ENCODE peak calls at places on chromosomes 3 and 15, in eight cellular contexts. One of them, this sample, is unnamed. For H3K4me1, the result is how much of the 10 kb centered on the place peaks cover.

GRCh38 chr3:161349529-161350278 is 21.6 kb downstream of the SPTSSB start:
- DNase-seq in A549: peak
- DNase-seq in K562: no peak
- DNase-seq in HepG2: peak
- DNase-seq in GM23338: peak
- DNase-seq in HCT116: peak
- DNase-seq in GM12878: no peak
- DNase-seq in SK-N-SH: no peak
- DNase-seq in this sample: no peak

GRCh38 chr3:45792036-45792435 is 4.3 kb downstream of the SLC6A20 start:
- DNase-seq in A549: no peak
- DNase-seq in K562: no peak
- DNase-seq in HepG2: no peak
- DNase-seq in GM23338: no peak
- DNase-seq in HCT116: no peak
- DNase-seq in GM12878: no peak
- DNase-seq in SK-N-SH: no peak
- DNase-seq in this sample: no peak

GRCh38 chr15:86572368-86572841 is 492.7 kb downstream of the AGBL1 start:
- DNase-seq in A549: no peak
- DNase-seq in K562: no peak
- DNase-seq in HepG2: no peak
- DNase-seq in GM23338: no peak
- DNase-seq in HCT116: no peak
- DNase-seq in GM12878: no peak
- DNase-seq in SK-N-SH: peak
- DNase-seq in this sample: no peak

GRCh38 chr15:49370782-49371181 is 52.3 kb upstream of the FGF7 start:
- DNase-seq in A549: no peak
- DNase-seq in K562: peak
- DNase-seq in HepG2: no peak
- DNase-seq in GM23338: no peak
- DNase-seq in HCT116: peak
- DNase-seq in GM12878: no peak
- DNase-seq in SK-N-SH: no peak
- DNase-seq in this sample: peak

GRCh38 chr3:3200632-3201212 is 21.2 kb upstream of the CRBN start:
- DNase-seq in A549: peak
- DNase-seq in K562: peak
- DNase-seq in HepG2: peak
- DNase-seq in GM23338: peak
- DNase-seq in HCT116: peak
- DNase-seq in GM12878: peak
- DNase-seq in SK-N-SH: peak
- DNase-seq in this sample: peak

GRCh38 chr3:89256395-89256794 is 149.0 kb downstream of the EPHA3 start:
- DNase-seq in A549: no peak
- DNase-seq in K562: no peak
- DNase-seq in HepG2: no peak
- DNase-seq in GM23338: no peak
- DNase-seq in HCT116: no peak
- DNase-seq in GM12878: no peak
- DNase-seq in SK-N-SH: no peak
- DNase-seq in this sample: no peak

GRCh38 chr3:71185733-71186455 is 397.6 kb downstream of the FOXP1 start:
- DNase-seq in A549: no peak
- DNase-seq in K562: peak
- DNase-seq in HepG2: no peak
- DNase-seq in GM23338: no peak
- DNase-seq in HCT116: no peak
- DNase-seq in GM12878: no peak
- DNase-seq in SK-N-SH: no peak
- DNase-seq in this sample: no peak

GRCh38 chr3:128917291-128917690 is 37.9 kb downstream of the ACAD9 start:
- DNase-seq in A549: no peak
- DNase-seq in K562: no peak
- DNase-seq in HepG2: no peak
- DNase-seq in GM23338: no peak
- DNase-seq in HCT116: no peak
- DNase-seq in GM12878: no peak
- DNase-seq in SK-N-SH: no peak
- DNase-seq in this sample: no peak

GRCh38 chr3:72336821-72337479 is 511.3 kb downstream of the SHQ1 start:
- DNase-seq in A549: no peak
- DNase-seq in K562: peak
- DNase-seq in HepG2: no peak
- DNase-seq in GM23338: peak
- DNase-seq in HCT116: no peak
- DNase-seq in GM12878: no peak
- DNase-seq in SK-N-SH: peak
- DNase-seq in this sample: no peak

GRCh38 chr15:81196576-81197254 is at the start of gene IL16:
- DNase-seq in A549: no peak
- DNase-seq in K562: no peak
- DNase-seq in HepG2: no peak
- DNase-seq in GM23338: no peak
- DNase-seq in HCT116: no peak
- DNase-seq in GM12878: no peak
- DNase-seq in SK-N-SH: no peak
- DNase-seq in this sample: no peak

GRCh38 chr3:135694142-135694541 is 271.4 kb upstream of the PPP2R3A start:
- DNase-seq in A549: no peak
- DNase-seq in K562: no peak
- DNase-seq in HepG2: no peak
- DNase-seq in GM23338: peak
- DNase-seq in HCT116: no peak
- DNase-seq in GM12878: no peak
- DNase-seq in SK-N-SH: no peak
- DNase-seq in this sample: no peak

GRCh38 chr3:183911763-183912506 is 27.3 kb upstream of the PARL start:
- DNase-seq in A549: no peak
- DNase-seq in K562: no peak
- DNase-seq in HepG2: peak
- DNase-seq in GM23338: no peak
- DNase-seq in HCT116: no peak
- DNase-seq in GM12878: no peak
- DNase-seq in SK-N-SH: no peak
- DNase-seq in this sample: peak

GRCh38 chr15:92763459-92763858 is 107.9 kb upstream of the FAM174B start:
- DNase-seq in A549: no peak
- DNase-seq in K562: no peak
- DNase-seq in HepG2: no peak
- DNase-seq in GM23338: no peak
- DNase-seq in HCT116: no peak
- DNase-seq in GM12878: no peak
- DNase-seq in SK-N-SH: no peak
- DNase-seq in this sample: no peak

GRCh38 chr3:182385356-182385755 is 407.9 kb upstream of the ATP11B start:
- DNase-seq in A549: no peak
- DNase-seq in K562: no peak
- DNase-seq in HepG2: no peak
- DNase-seq in GM23338: peak
- DNase-seq in HCT116: no peak
- DNase-seq in GM12878: no peak
- DNase-seq in SK-N-SH: no peak
- DNase-seq in this sample: no peak

GRCh38 chr3:194512895-194513601 is 26.2 kb upstream of the ATP13A3 start:
- DNase-seq in A549: no peak
- DNase-seq in K562: no peak
- DNase-seq in HepG2: peak
- DNase-seq in GM23338: no peak
- DNase-seq in HCT116: no peak
- DNase-seq in GM12878: no peak
- DNase-seq in SK-N-SH: no peak
- DNase-seq in this sample: no peak

GRCh38 chr3:13539285-13539625 is 9.7 kb upstream of the FBLN2 start:
- DNase-seq in A549: no peak
- DNase-seq in K562: no peak
- DNase-seq in HepG2: no peak
- DNase-seq in GM23338: no peak
- DNase-seq in HCT116: no peak
- DNase-seq in GM12878: no peak
- DNase-seq in SK-N-SH: no peak
- DNase-seq in this sample: no peak

GRCh38 chr3:114143817-114144216 is 35.0 kb downstream of the DRD3 start:
- DNase-seq in A549: no peak
- DNase-seq in K562: no peak
- DNase-seq in HepG2: no peak
- DNase-seq in GM23338: no peak
- DNase-seq in HCT116: no peak
- DNase-seq in GM12878: no peak
- DNase-seq in SK-N-SH: no peak
- DNase-seq in this sample: no peak

GRCh38 chr3:184320099-184320445 is 5.7 kb downstream of the EIF4G1 start:
- DNase-seq in A549: peak
- DNase-seq in K562: peak
- DNase-seq in HepG2: peak
- DNase-seq in GM23338: peak
- DNase-seq in HCT116: peak
- DNase-seq in GM12878: no peak
- DNase-seq in SK-N-SH: peak
- DNase-seq in this sample: peak

GRCh38 chr3:124760601-124761000 is 30.3 kb downstream of the UMPS start:
- DNase-seq in A549: peak
- DNase-seq in K562: no peak
- DNase-seq in HepG2: peak
- DNase-seq in GM23338: peak
- DNase-seq in HCT116: no peak
- DNase-seq in GM12878: no peak
- DNase-seq in SK-N-SH: no peak
- DNase-seq in this sample: no peak

GRCh38 chr3:64225695-64226499 is 631 bp upstream of the PRICKLE2 start:
- DNase-seq in A549: no peak
- DNase-seq in K562: no peak
- DNase-seq in HepG2: no peak
- DNase-seq in GM23338: peak
- DNase-seq in HCT116: no peak
- DNase-seq in GM12878: no peak
- DNase-seq in SK-N-SH: no peak
- DNase-seq in this sample: no peak
- TF ChIP-seq REST in A549: no peak
- TF ChIP-seq REST in K562: no peak
- TF ChIP-seq REST in HepG2: no peak
- TF ChIP-seq REST in GM23338: no peak
- TF ChIP-seq REST in HCT116: no peak
- TF ChIP-seq REST in GM12878: no peak
- TF ChIP-seq REST in SK-N-SH: no peak
- TF ChIP-seq REST in this sample: no peak

GRCh38 chr3:16464499-16465150 is 48.9 kb downstream of the RFTN1 start:
- DNase-seq in A549: no peak
- DNase-seq in K562: no peak
- DNase-seq in HepG2: no peak
- DNase-seq in GM23338: no peak
- DNase-seq in HCT116: no peak
- DNase-seq in GM12878: no peak
- DNase-seq in SK-N-SH: no peak
- DNase-seq in this sample: no peak

GRCh38 chr3:16463914-16464313 is 49.6 kb downstream of the RFTN1 start:
- DNase-seq in A549: no peak
- DNase-seq in K562: no peak
- DNase-seq in HepG2: no peak
- DNase-seq in GM23338: no peak
- DNase-seq in HCT116: no peak
- DNase-seq in GM12878: no peak
- DNase-seq in SK-N-SH: no peak
- DNase-seq in this sample: no peak

GRCh38 chr3:16467368-16467767 is 46.1 kb downstream of the RFTN1 start:
- DNase-seq in A549: no peak
- DNase-seq in K562: no peak
- DNase-seq in HepG2: no peak
- DNase-seq in GM23338: peak
- DNase-seq in HCT116: no peak
- DNase-seq in GM12878: peak
- DNase-seq in SK-N-SH: no peak
- DNase-seq in this sample: no peak

GRCh38 chr3:16468114-16469098 is 45.1 kb downstream of the RFTN1 start:
- DNase-seq in A549: no peak
- DNase-seq in K562: no peak
- DNase-seq in HepG2: no peak
- DNase-seq in GM23338: no peak
- DNase-seq in HCT116: no peak
- DNase-seq in GM12878: no peak
- DNase-seq in SK-N-SH: peak
- DNase-seq in this sample: no peak

GRCh38 chr3:16466822-16467221 is 46.7 kb downstream of the RFTN1 start:
- DNase-seq in A549: no peak
- DNase-seq in K562: no peak
- DNase-seq in HepG2: no peak
- DNase-seq in GM23338: no peak
- DNase-seq in HCT116: no peak
- DNase-seq in GM12878: no peak
- DNase-seq in SK-N-SH: no peak
- DNase-seq in this sample: no peak
- H3K4me1 ChIP-seq in A549: under half
- H3K4me1 ChIP-seq in K562: under half
- H3K4me1 ChIP-seq in HepG2: under half
- H3K4me1 ChIP-seq in GM23338: under half
- H3K4me1 ChIP-seq in HCT116: under half
- H3K4me1 ChIP-seq in GM12878: under half
- H3K4me1 ChIP-seq in SK-N-SH: under half
- H3K4me1 ChIP-seq in this sample: under half

GRCh38 chr15:25378501-25378901 is 60.3 kb downstream of the UBE3A start:
- DNase-seq in A549: no peak
- DNase-seq in K562: peak
- DNase-seq in HepG2: no peak
- DNase-seq in GM23338: no peak
- DNase-seq in HCT116: no peak
- DNase-seq in GM12878: no peak
- DNase-seq in SK-N-SH: no peak
- DNase-seq in this sample: no peak

GRCh38 chr15:25385986-25386385 is 52.8 kb downstream of the UBE3A start:
- DNase-seq in A549: no peak
- DNase-seq in K562: no peak
- DNase-seq in HepG2: peak
- DNase-seq in GM23338: no peak
- DNase-seq in HCT116: no peak
- DNase-seq in GM12878: no peak
- DNase-seq in SK-N-SH: no peak
- DNase-seq in this sample: no peak

DNA sequence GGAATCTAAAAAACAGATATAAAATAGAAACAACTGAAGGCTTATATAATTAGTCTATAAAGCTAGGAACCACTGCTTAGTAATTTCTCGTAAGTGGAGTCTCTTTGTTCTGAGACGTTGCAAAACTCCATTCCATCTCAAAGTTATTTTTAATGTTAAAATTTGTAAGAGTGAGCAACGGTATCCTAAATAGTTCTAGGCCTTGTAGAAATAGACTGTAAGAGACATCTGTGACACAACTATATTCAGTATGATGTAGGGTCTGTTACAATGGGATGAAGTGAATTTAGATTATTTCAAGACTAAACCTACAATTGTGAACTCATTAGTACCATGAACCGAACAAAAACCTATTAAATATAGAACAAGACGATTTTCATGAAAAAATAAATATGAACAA is 57.2 kb downstream of the UBE3A start:
- DNase-seq in A549: no peak
- DNase-seq in K562: no peak
- DNase-seq in HepG2: no peak
- DNase-seq in GM23338: no peak
- DNase-seq in HCT116: no peak
- DNase-seq in GM12878: no peak
- DNase-seq in SK-N-SH: no peak
- DNase-seq in this sample: no peak
- TF ChIP-seq REST in A549: no peak
- TF ChIP-seq REST in K562: no peak
- TF ChIP-seq REST in HepG2: no peak
- TF ChIP-seq REST in GM23338: no peak
- TF ChIP-seq REST in HCT116: no peak
- TF ChIP-seq REST in GM12878: no peak
- TF ChIP-seq REST in SK-N-SH: no peak
- TF ChIP-seq REST in this sample: no peak

GRCh38 chr15:78010112-78010511 is 67.4 kb downstream of the TBC1D2B start:
- DNase-seq in A549: no peak
- DNase-seq in K562: no peak
- DNase-seq in HepG2: no peak
- DNase-seq in GM23338: no peak
- DNase-seq in HCT116: no peak
- DNase-seq in GM12878: no peak
- DNase-seq in SK-N-SH: no peak
- DNase-seq in this sample: no peak
- H3K4me1 ChIP-seq in A549: under half
- H3K4me1 ChIP-seq in K562: under half
- H3K4me1 ChIP-seq in HepG2: under half
- H3K4me1 ChIP-seq in GM23338: under half
- H3K4me1 ChIP-seq in HCT116: under half
- H3K4me1 ChIP-seq in GM12878: under half
- H3K4me1 ChIP-seq in SK-N-SH: under half
- H3K4me1 ChIP-seq in this sample: under half

This sample was measured in Panc1.